ENCODE peak calls at places on chromosomes 12 and 14, in eight cellular contexts. One of them, this sample, is unnamed.
A peak's percentile ranks its signal among the peaks of the same experiment; 100 is the strongest.

GRCh38 chr12:100901266-100901665 is 106.7 kb downstream of the ANO4 start:
- DNase-seq in PC-9: no peak
- DNase-seq in A549: no peak
- DNase-seq in CD8-positive, alpha-beta memory T cell: no peak
- DNase-seq in upper lobe of right lung: no peak
- DNase-seq in left ventricle myocardium inferior: no peak
- DNase-seq in PC-3: no peak
- DNase-seq in pancreas: no peak
- DNase-seq in this sample: no peak

GRCh38 chr12:7130791-7131501 is 775 bp downstream of the CLSTN3 start:
- DNase-seq in A549: no peak
- DNase-seq in left ventricle myocardium inferior: peak; percentile 33
- DNase-seq in PC-9: peak; percentile 79
- DNase-seq in PC-3: peak; percentile 50
- DNase-seq in pancreas: peak; percentile 81
- DNase-seq in CD8-positive, alpha-beta memory T cell: peak; percentile 29
- DNase-seq in upper lobe of right lung: peak; percentile 80
- DNase-seq in this sample: peak; percentile 19

GRCh38 chr12:80868576-80868975 is 69.2 kb downstream of the LIN7A start:
- DNase-seq in A549: no peak
- DNase-seq in CD8-positive, alpha-beta memory T cell: no peak
- DNase-seq in left ventricle myocardium inferior: no peak
- DNase-seq in PC-3: no peak
- DNase-seq in PC-9: peak; percentile 47
- DNase-seq in pancreas: no peak
- DNase-seq in upper lobe of right lung: no peak
- DNase-seq in this sample: no peak

GRCh38 chr12:52615208-52615868 is 3.0 kb downstream of the KRT73 start:
- DNase-seq in upper lobe of right lung: no peak
- DNase-seq in PC-3: no peak
- DNase-seq in pancreas: no peak
- DNase-seq in left ventricle myocardium inferior: no peak
- DNase-seq in A549: no peak
- DNase-seq in CD8-positive, alpha-beta memory T cell: peak; percentile 53
- DNase-seq in PC-9: no peak
- DNase-seq in this sample: no peak

GRCh38 chr12:107568718-107569117 is 116.9 kb upstream of the PWP1 start:
- DNase-seq in left ventricle myocardium inferior: no peak
- DNase-seq in A549: no peak
- DNase-seq in PC-9: no peak
- DNase-seq in CD8-positive, alpha-beta memory T cell: no peak
- DNase-seq in pancreas: no peak
- DNase-seq in PC-3: peak; percentile 43
- DNase-seq in upper lobe of right lung: no peak
- DNase-seq in this sample: no peak

GRCh38 chr12:13727707-13728147 is 253.7 kb downstream of the GRIN2B start:
- DNase-seq in PC-3: peak; percentile 83
- DNase-seq in left ventricle myocardium inferior: no peak
- DNase-seq in PC-9: no peak
- DNase-seq in upper lobe of right lung: no peak
- DNase-seq in pancreas: no peak
- DNase-seq in CD8-positive, alpha-beta memory T cell: no peak
- DNase-seq in A549: peak; percentile 22
- DNase-seq in this sample: no peak

GRCh38 chr12:73665193-73665592 is 872.4 kb upstream of the ATXN7L3B start:
- DNase-seq in PC-9: no peak
- DNase-seq in upper lobe of right lung: no peak
- DNase-seq in PC-3: no peak
- DNase-seq in CD8-positive, alpha-beta memory T cell: no peak
- DNase-seq in left ventricle myocardium inferior: no peak
- DNase-seq in pancreas: no peak
- DNase-seq in A549: no peak
- DNase-seq in this sample: no peak

GRCh38 chr12:89280833-89281533 is 71.3 kb downstream of the DUSP6 start:
- DNase-seq in A549: no peak
- DNase-seq in PC-9: no peak
- DNase-seq in upper lobe of right lung: no peak
- DNase-seq in pancreas: no peak
- DNase-seq in left ventricle myocardium inferior: peak; percentile 46
- DNase-seq in PC-3: peak; percentile 29
- DNase-seq in CD8-positive, alpha-beta memory T cell: peak; percentile 41
- DNase-seq in this sample: peak; percentile 8

GRCh38 chr12:33267641-33268040 is 172.0 kb downstream of the SYT10 start:
- DNase-seq in PC-9: no peak
- DNase-seq in left ventricle myocardium inferior: no peak
- DNase-seq in upper lobe of right lung: no peak
- DNase-seq in PC-3: no peak
- DNase-seq in A549: no peak
- DNase-seq in CD8-positive, alpha-beta memory T cell: no peak
- DNase-seq in pancreas: no peak
- DNase-seq in this sample: no peak

GRCh38 chr12:103645202-103645601 is 58.1 kb downstream of the STAB2 start:
- DNase-seq in A549: no peak
- DNase-seq in upper lobe of right lung: no peak
- DNase-seq in PC-9: no peak
- DNase-seq in CD8-positive, alpha-beta memory T cell: no peak
- DNase-seq in PC-3: no peak
- DNase-seq in left ventricle myocardium inferior: no peak
- DNase-seq in pancreas: no peak
- DNase-seq in this sample: no peak

GRCh38 chr14:104676130-104676693 is 13.2 kb upstream of the INF2 start:
- DNase-seq in PC-9: no peak
- DNase-seq in CD8-positive, alpha-beta memory T cell: no peak
- DNase-seq in pancreas: no peak
- DNase-seq in A549: no peak
- DNase-seq in left ventricle myocardium inferior: no peak
- DNase-seq in PC-3: no peak
- DNase-seq in upper lobe of right lung: no peak
- DNase-seq in this sample: no peak

GRCh38 chr14:90496379-90496778 is 99.5 kb downstream of the CALM1 start:
- DNase-seq in upper lobe of right lung: no peak
- DNase-seq in PC-3: no peak
- DNase-seq in left ventricle myocardium inferior: no peak
- DNase-seq in pancreas: peak; percentile 12
- DNase-seq in A549: no peak
- DNase-seq in PC-9: no peak
- DNase-seq in CD8-positive, alpha-beta memory T cell: no peak
- DNase-seq in this sample: no peak
- H3K4me1 ChIP-seq in upper lobe of right lung: peaks cover 8% of the 10 kb centered on the region
- H3K4me1 ChIP-seq in PC-3: no peaks in the 10 kb centered on the region
- H3K4me1 ChIP-seq in left ventricle myocardium inferior: peaks cover 19% of the 10 kb centered on the region
- H3K4me1 ChIP-seq in pancreas: no peaks in the 10 kb centered on the region
- H3K4me1 ChIP-seq in A549: peaks cover 11% of the 10 kb centered on the region
- H3K4me1 ChIP-seq in PC-9: no peaks in the 10 kb centered on the region
- H3K4me1 ChIP-seq in CD8-positive, alpha-beta memory T cell: peaks cover 5% of the 10 kb centered on the region
- H3K4me1 ChIP-seq in this sample: peaks cover 4% of the 10 kb centered on the region

GRCh38 chr12:92080390-92081285 is 65.0 kb downstream of the BTG1 start:
- DNase-seq in PC-3: peak; percentile 98
- DNase-seq in CD8-positive, alpha-beta memory T cell: peak; percentile 36
- DNase-seq in A549: peak; percentile 90
- DNase-seq in left ventricle myocardium inferior: no peak
- DNase-seq in upper lobe of right lung: no peak
- DNase-seq in PC-9: peak; percentile 75
- DNase-seq in pancreas: no peak
- DNase-seq in this sample: peak; percentile 33
- H3K4me3 ChIP-seq in PC-3: peak overlapping the region; percentile 34
- H3K4me3 ChIP-seq in CD8-positive, alpha-beta memory T cell: peak overlapping the region; percentile 30
- H3K4me3 ChIP-seq in A549: no peak overlapping the region
- H3K4me3 ChIP-seq in left ventricle myocardium inferior: no peak overlapping the region
- H3K4me3 ChIP-seq in upper lobe of right lung: peak overlapping the region; percentile 6
- H3K4me3 ChIP-seq in PC-9: peak overlapping the region; percentile 50
- H3K4me3 ChIP-seq in pancreas: no peak overlapping the region
- H3K4me3 ChIP-seq in this sample: peak overlapping the region; percentile 4

DNA sequence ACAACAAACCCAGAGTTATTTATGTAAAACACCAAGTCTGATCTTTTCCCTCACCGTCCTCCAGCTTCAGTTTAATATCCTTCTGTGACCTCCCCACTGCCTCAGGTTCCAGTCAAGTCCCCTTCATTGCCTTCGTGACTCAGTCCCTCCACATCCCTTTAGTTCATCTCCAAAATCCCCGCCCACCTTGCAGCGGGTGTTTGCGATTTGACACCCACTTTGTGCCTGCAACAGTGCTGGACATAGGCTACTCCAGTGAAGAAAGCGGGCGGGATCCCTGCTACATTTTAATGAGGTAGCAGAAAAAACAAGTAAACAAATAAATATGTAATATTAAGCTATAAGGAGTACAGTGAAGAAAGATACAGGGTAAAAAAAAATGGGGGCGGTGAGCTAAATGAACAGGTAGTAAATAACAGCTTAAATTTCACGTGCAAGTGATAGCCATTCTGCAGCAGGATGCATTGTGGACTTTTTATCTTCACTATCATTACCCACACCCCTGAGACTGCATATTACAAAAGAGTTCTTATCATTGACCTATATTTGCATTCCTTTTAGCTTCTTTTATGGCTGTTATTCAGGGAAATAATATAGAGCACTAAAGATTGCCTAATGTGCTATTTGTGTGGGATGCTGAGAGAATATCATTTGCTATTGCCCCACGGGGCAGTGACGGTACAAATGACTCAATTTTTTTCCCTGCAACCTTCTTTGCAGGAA is 222.8 kb upstream of the NUDT4 start:
- DNase-seq in CD8-positive, alpha-beta memory T cell: no peak
- DNase-seq in PC-9: no peak
- DNase-seq in pancreas: no peak
- DNase-seq in left ventricle myocardium inferior: no peak
- DNase-seq in upper lobe of right lung: no peak
- DNase-seq in A549: no peak
- DNase-seq in PC-3: no peak
- DNase-seq in this sample: no peak
- H3K27ac ChIP-seq in CD8-positive, alpha-beta memory T cell: no peak overlapping the region
- H3K27ac ChIP-seq in PC-9: no peak overlapping the region
- H3K27ac ChIP-seq in pancreas: no peak overlapping the region
- H3K27ac ChIP-seq in left ventricle myocardium inferior: no peak overlapping the region
- H3K27ac ChIP-seq in upper lobe of right lung: no peak overlapping the region
- H3K27ac ChIP-seq in A549: no peak overlapping the region
- H3K27ac ChIP-seq in PC-3: no peak overlapping the region
- H3K27ac ChIP-seq in this sample: no peak overlapping the region

GRCh38 chr12:47754126-47754525 is 4.6 kb downstream of the RAPGEF3 start:
- DNase-seq in pancreas: no peak
- DNase-seq in PC-3: peak; percentile 66
- DNase-seq in CD8-positive, alpha-beta memory T cell: no peak
- DNase-seq in PC-9: peak; percentile 69
- DNase-seq in A549: no peak
- DNase-seq in upper lobe of right lung: no peak
- DNase-seq in left ventricle myocardium inferior: no peak
- DNase-seq in this sample: no peak
- H3K4me1 ChIP-seq in pancreas: peaks cover 19% of the 10 kb centered on the region
- H3K4me1 ChIP-seq in PC-3: peaks cover 62% of the 10 kb centered on the region
- H3K4me1 ChIP-seq in CD8-positive, alpha-beta memory T cell: peaks cover 1% of the 10 kb centered on the region
- H3K4me1 ChIP-seq in PC-9: peaks cover 86% of the 10 kb centered on the region
- H3K4me1 ChIP-seq in A549: peaks cover 32% of the 10 kb centered on the region
- H3K4me1 ChIP-seq in upper lobe of right lung: peaks cover 57% of the 10 kb centered on the region
- H3K4me1 ChIP-seq in left ventricle myocardium inferior: peaks cover 84% of the 10 kb centered on the region
- H3K4me1 ChIP-seq in this sample: peaks cover 28% of the 10 kb centered on the region

GRCh38 chr14:59254146-59254910 is 65.9 kb downstream of the DAAM1 start:
- DNase-seq in PC-9: peak; percentile 37
- DNase-seq in upper lobe of right lung: no peak
- DNase-seq in pancreas: no peak
- DNase-seq in PC-3: peak; percentile 73
- DNase-seq in left ventricle myocardium inferior: peak; percentile 74
- DNase-seq in A549: peak; percentile 68
- DNase-seq in CD8-positive, alpha-beta memory T cell: no peak
- DNase-seq in this sample: peak; percentile 48
- H3K4me3 ChIP-seq in PC-9: no peak overlapping the region
- H3K4me3 ChIP-seq in upper lobe of right lung: no peak overlapping the region
- H3K4me3 ChIP-seq in pancreas: no peak overlapping the region
- H3K4me3 ChIP-seq in PC-3: no peak overlapping the region
- H3K4me3 ChIP-seq in left ventricle myocardium inferior: peak overlapping the region; percentile 14
- H3K4me3 ChIP-seq in A549: no peak overlapping the region
- H3K4me3 ChIP-seq in CD8-positive, alpha-beta memory T cell: no peak overlapping the region
- H3K4me3 ChIP-seq in this sample: no peak overlapping the region

DNA sequence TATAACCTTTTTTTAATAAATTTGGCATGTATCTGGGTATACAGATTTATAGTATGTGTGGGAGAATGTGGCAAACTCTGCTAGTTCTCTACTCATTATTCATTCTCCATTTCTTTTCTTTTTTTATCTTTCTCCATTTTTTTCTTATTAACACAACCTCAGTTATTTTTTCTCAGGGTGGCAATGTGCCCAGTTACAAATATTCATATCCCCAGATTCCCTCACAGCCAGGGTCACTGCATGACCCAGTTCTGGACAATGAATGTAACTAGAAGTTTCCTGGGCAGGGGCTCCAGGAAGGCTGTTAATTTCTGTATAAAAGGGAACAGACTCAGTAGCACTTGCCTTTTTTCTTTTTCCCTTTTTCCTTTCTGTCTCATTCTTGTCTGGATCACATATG is 95.6 kb downstream of the VCPKMT start:
- DNase-seq in PC-3: no peak
- DNase-seq in A549: no peak
- DNase-seq in pancreas: no peak
- DNase-seq in CD8-positive, alpha-beta memory T cell: no peak
- DNase-seq in PC-9: no peak
- DNase-seq in left ventricle myocardium inferior: no peak
- DNase-seq in upper lobe of right lung: no peak
- DNase-seq in this sample: no peak
- H3K27ac ChIP-seq in PC-3: no peak overlapping the region
- H3K27ac ChIP-seq in A549: no peak overlapping the region
- H3K27ac ChIP-seq in pancreas: no peak overlapping the region
- H3K27ac ChIP-seq in CD8-positive, alpha-beta memory T cell: no peak overlapping the region
- H3K27ac ChIP-seq in PC-9: no peak overlapping the region
- H3K27ac ChIP-seq in left ventricle myocardium inferior: no peak overlapping the region
- H3K27ac ChIP-seq in upper lobe of right lung: no peak overlapping the region
- H3K27ac ChIP-seq in this sample: no peak overlapping the region